ENCODE peak calls at places on chromosomes 11 and 22, in nine cellular contexts. U, J, E, H, O, W, T, D and G are unnamed samples.
A peak's percentile ranks its signal among the peaks of the same experiment; 100 is the strongest.

GRCh38 chr22:47659467-47660302 is 897.2 kb downstream of the TBC1D22A start:
- DNase-seq in W (no peak), H (no peak), D (no peak), J (no peak), U (no peak), E (no peak), T (no peak), O (no peak), G (peak; percentile 83)

GRCh38 chr11:9772218-9772617 is 108.3 kb downstream of the SWAP70 start:
- DNase-seq in D (no peak), E (no peak), U (no peak), H (no peak), T (no peak), J (no peak), O (no peak), W (no peak), G (no peak)

GRCh38 chr11:86775342-86775741 is 25.0 kb upstream of the PRSS23 start:
- DNase-seq in J (no peak), T (no peak), W (no peak), H (no peak), D (no peak), E (no peak), O (no peak), U (no peak), G (peak; percentile 77)

GRCh38 chr11:100994966-100995365 is 134.6 kb downstream of the PGR start:
- DNase-seq in E (no peak), D (no peak), J (no peak), T (no peak), U (no peak), W (no peak), H (no peak), O (no peak), G (no peak)

GRCh38 chr11:102269927-102270326 is 47.4 kb upstream of the BIRC3 start:
- DNase-seq in H (no peak), J (no peak), O (no peak), E (no peak), U (no peak), W (no peak), T (no peak), D (no peak), G (no peak)

GRCh38 chr11:117851091-117851490 is 25.4 kb downstream of the FXYD6 start:
- DNase-seq in E (no peak), U (no peak), J (no peak), D (peak; percentile 41), W (no peak), T (no peak), H (no peak), O (no peak), G (no peak)

GRCh38 chr11:27385245-27385644 is 22.2 kb upstream of the CCDC34 start:
- DNase-seq in U (no peak), W (no peak), J (no peak), E (no peak), T (no peak), H (peak; percentile 72), O (no peak), D (no peak), G (no peak)

GRCh38 chr11:29310016-29310415 is 706.8 kb downstream of the KCNA4 start:
- DNase-seq in J (no peak), U (no peak), T (no peak), E (no peak), O (no peak), W (no peak), D (no peak), H (no peak), G (no peak)

GRCh38 chr11:72742522-72743320 is 9.5 kb downstream of the ARAP1 start:
- DNase-seq in E (no peak), H (no peak), U (no peak), W (no peak), J (no peak), O (no peak), T (no peak), D (no peak), G (no peak)

GRCh38 chr11:707817-708420 is 1.9 kb downstream of the EPS8L2 start:
- DNase-seq in D (no peak), J (no peak), W (no peak), O (peak; percentile 37), T (peak; percentile 68), H (peak; percentile 66), U (no peak), E (no peak), G (no peak)

GRCh38 chr11:47268448-47269001 is 1.4 kb upstream of the MADD start:
- DNase-seq in J (no peak), D (peak; percentile 39), U (no peak), E (no peak), H (no peak), W (no peak), O (no peak), T (no peak), G (no peak)

GRCh38 chr11:61331636-61332035 is 1.3 kb downstream of the DDB1 start:
- DNase-seq in U (no peak), E (no peak), O (no peak), T (no peak), J (no peak), W (no peak), H (no peak), D (no peak), G (no peak)

GRCh38 chr11:61332266-61332822 is 561 bp downstream of the DDB1 start:
- DNase-seq in T (no peak), J (no peak), O (peak; percentile 51), U (no peak), H (no peak), W (no peak), D (peak; percentile 61), E (no peak), G (no peak)

GRCh38 chr11:61334434-61335354 is 1.7 kb downstream of the TKFC start:
- DNase-seq in H (no peak), J (no peak), E (no peak), D (no peak), W (no peak), T (no peak), O (no peak), U (no peak), G (no peak)

GRCh38 chr11:61333638-61334433 is 808 bp downstream of the TKFC start:
- DNase-seq in T (no peak), W (no peak), H (no peak), D (no peak), O (peak; percentile 36), E (no peak), U (no peak), J (no peak), G (no peak)

DNA sequence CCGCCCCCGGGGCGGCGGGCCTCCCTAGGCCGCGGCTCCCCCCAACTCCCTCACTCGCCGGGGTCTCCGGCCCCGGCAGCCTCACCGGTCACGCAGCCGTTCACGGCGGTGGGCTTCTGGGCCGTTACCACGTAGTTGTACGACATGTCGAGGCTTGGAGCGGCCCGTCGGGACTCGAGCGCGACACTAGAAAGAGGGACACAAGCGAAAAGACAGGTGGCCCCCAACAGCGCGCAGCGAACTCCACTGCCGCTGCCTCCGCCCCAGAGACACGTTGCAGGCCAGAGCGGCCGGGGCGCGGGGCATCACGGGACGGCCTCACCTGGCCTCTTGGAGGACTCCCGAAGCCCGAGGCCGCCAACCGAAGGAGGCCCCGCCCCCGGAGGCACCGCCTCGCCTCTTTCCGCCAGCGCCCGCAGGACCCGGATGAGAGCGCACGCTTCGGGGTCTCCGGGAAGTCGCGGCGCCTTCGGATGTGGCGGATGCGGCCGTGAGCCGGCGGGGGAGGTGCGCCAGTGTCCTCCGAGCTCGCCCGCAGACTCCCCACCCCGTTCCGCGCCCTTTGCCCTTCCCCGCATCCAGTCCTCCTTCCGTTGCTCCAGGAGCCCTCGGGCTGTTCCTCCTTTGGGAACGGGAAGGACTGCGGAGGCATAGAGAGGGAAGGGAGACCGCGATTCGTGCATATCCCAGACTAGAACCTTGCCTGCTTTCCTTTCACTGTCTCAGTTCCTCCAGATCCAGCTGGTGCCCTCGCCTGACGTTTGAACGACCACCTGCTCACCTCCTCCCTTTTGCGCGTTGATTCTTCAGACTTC is at the start of the genes DDB1 and TKFC:
- DNase-seq in J (peak; percentile 83), U (peak; percentile 35), D (peak; percentile 99), T (peak; percentile 97), H (peak; percentile 96), W (peak; percentile 64), O (peak; percentile 99), E (peak; percentile 97), G (peak; percentile 98)
- TF ChIP-seq POLR2AphosphoS5 in J (peak; percentile 99), U (peak; percentile 96), D (peak; percentile 91), T (peak; percentile 81), H (peak; percentile 48), W (peak; percentile 91), O (peak; percentile 97), E (peak; percentile 87), G (peak; percentile 93)

DNA sequence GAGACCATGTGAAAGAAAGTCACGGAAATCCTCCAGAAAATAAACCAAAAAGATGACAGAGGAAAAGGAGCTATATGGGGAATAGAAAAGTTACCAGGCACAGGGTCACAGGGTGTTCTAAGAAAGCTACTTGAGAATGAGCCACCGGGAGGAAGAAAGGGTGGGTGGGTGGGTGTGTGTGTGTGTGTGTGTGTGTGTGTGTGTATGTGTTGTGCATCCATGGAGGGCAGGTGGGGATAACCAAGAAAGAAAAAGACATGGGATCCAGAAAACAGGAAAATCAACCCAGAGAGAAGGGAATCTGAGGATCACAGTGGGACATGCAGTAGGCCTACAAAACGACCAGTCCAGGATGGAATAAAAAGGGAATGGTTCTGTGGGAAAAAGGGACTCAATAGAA is 3.7 kb downstream of the APOL2 start:
- DNase-seq in J (no peak), T (no peak), U (no peak), W (no peak), D (no peak), O (no peak), H (no peak), E (no peak), G (no peak)
- H3K27ac ChIP-seq in J (no peak overlapping the region), T (no peak overlapping the region), U (no peak overlapping the region), W (no peak overlapping the region), D (no peak overlapping the region), O (no peak overlapping the region), H (no peak overlapping the region), E (no peak overlapping the region), G (no peak overlapping the region)

DNA sequence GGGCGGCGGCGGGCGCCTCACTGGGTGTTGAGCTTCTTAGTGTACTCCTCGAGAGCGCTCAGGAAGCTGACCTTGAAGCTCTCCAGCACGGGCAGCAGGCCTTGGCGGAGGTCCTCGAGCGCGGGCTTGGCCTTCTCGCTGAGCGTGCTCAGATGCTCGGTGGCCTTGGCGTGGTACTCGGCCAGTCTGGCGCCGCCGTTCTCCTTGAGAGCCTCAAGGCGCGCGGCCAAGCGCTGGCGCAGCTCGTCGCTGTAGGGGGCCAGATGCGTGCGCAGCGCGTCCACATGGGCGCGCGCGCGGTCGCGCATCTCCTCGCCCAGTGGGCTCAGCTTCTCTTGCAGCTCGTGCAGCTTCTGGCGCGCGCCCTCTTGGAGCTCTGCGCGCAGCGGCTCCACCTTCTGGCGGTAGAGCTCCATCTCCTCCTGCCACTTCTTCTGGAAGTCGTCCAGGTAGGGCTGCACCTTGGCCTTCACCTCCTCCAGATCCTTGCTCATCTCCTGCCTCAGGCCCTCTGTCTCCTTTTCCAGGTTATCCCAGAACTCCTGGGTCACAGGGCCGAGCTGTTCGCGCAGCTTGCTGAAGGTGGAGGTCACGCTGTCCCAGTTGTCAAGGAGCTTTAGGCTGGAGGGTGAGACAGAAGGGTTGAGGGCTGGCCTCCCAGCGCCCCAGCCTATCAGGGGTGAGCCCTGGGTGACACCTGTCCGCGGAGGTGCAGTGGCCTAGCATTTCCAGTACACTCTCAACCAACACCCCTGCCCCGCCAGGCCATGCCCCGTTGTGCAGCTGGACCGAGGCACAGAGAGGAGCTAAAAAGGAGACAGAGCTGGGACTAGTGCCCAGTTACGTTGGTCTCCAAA is 1.4 kb downstream of the APOA1 start:
- DNase-seq in J (peak; percentile 88), W (peak; percentile 57), U (peak; percentile 53), T (peak; percentile 91), D (peak; percentile 95), H (peak; percentile 79), O (peak; percentile 84), E (peak; percentile 86), G (peak; percentile 95)
- TF ChIP-seq POLR2AphosphoS5 in J (peak; percentile 70), W (peak; percentile 56), U (no peak), T (peak; percentile 46), D (peak; percentile 75), H (no peak), O (no peak), E (peak; percentile 45), G (peak; percentile 87)

GRCh38 chr11:94729352-94729751 is 38.8 kb upstream of the AMOTL1 start:
- DNase-seq in O (no peak), W (no peak), J (no peak), E (no peak), D (no peak), U (no peak), H (no peak), T (no peak), G (no peak)
- H3K27ac ChIP-seq in O (no peak overlapping the region), W (no peak overlapping the region), J (no peak overlapping the region), E (no peak overlapping the region), D (no peak overlapping the region), U (no peak overlapping the region), H (no peak overlapping the region), T (no peak overlapping the region), G (no peak overlapping the region)